ENCODE peak calls at places on chromosomes 16 and 17, in seven cellular contexts. One of them, this sample, is unnamed.

GRCh38 chr16:46908540-46909372 is 24.6 kb downstream of the GPT2 start:
- DNase-seq in HEK293T: peak; percentile 75
- DNase-seq in H1: peak; percentile 27
- DNase-seq in WTC11: peak; percentile 81
- DNase-seq in GM12878: no peak
- DNase-seq in HepG2: peak; percentile 71
- DNase-seq in K562: peak; percentile 78
- DNase-seq in this sample: peak; percentile 57

GRCh38 chr17:77404812-77405581 is 264.2 kb downstream of the SEC14L1 start:
- DNase-seq in HEK293T: no peak
- DNase-seq in K562: no peak
- DNase-seq in GM12878: peak; percentile 60
- DNase-seq in H1: no peak
- DNase-seq in WTC11: no peak
- DNase-seq in HepG2: no peak
- DNase-seq in this sample: no peak

GRCh38 chr17:43848601-43849000 is 1.6 kb downstream of the CD300LG start:
- DNase-seq in WTC11: no peak
- DNase-seq in GM12878: no peak
- DNase-seq in HepG2: no peak
- DNase-seq in K562: no peak
- DNase-seq in HEK293T: no peak
- DNase-seq in H1: no peak
- DNase-seq in this sample: no peak

GRCh38 chr16:19691161-19691850 is 26.7 kb downstream of the KNOP1 start:
- DNase-seq in HEK293T: no peak
- DNase-seq in H1: no peak
- DNase-seq in K562: no peak
- DNase-seq in GM12878: no peak
- DNase-seq in WTC11: no peak
- DNase-seq in HepG2: no peak
- DNase-seq in this sample: no peak

GRCh38 chr17:46136820-46137219 is 56.4 kb downstream of the KANSL1 start:
- DNase-seq in K562: no peak
- DNase-seq in GM12878: no peak
- DNase-seq in H1: no peak
- DNase-seq in HEK293T: no peak
- DNase-seq in HepG2: no peak
- DNase-seq in WTC11: no peak
- DNase-seq in this sample: no peak

GRCh38 chr17:1122681-1123396 is 56.9 kb downstream of the ABR start:
- DNase-seq in HEK293T: peak; percentile 77
- DNase-seq in H1: no peak
- DNase-seq in K562: peak; percentile 69
- DNase-seq in HepG2: peak; percentile 53
- DNase-seq in GM12878: no peak
- DNase-seq in WTC11: peak; percentile 91
- DNase-seq in this sample: peak; percentile 42

GRCh38 chr16:23020084-23020483 is 129.2 kb downstream of the USP31 start:
- DNase-seq in HEK293T: no peak
- DNase-seq in H1: no peak
- DNase-seq in HepG2: no peak
- DNase-seq in WTC11: no peak
- DNase-seq in GM12878: no peak
- DNase-seq in K562: peak; percentile 26
- DNase-seq in this sample: no peak

GRCh38 chr16:88611220-88611821 is 27.1 kb upstream of the IL17C start:
- DNase-seq in WTC11: peak; percentile 68
- DNase-seq in GM12878: no peak
- DNase-seq in K562: no peak
- DNase-seq in HEK293T: no peak
- DNase-seq in HepG2: no peak
- DNase-seq in H1: no peak
- DNase-seq in this sample: no peak

GRCh38 chr17:34246436-34246835 is 8.6 kb upstream of the CCL2 start:
- DNase-seq in K562: no peak
- DNase-seq in GM12878: no peak
- DNase-seq in HepG2: no peak
- DNase-seq in HEK293T: no peak
- DNase-seq in WTC11: no peak
- DNase-seq in H1: no peak
- DNase-seq in this sample: no peak

GRCh38 chr17:61294286-61294685 is 105.4 kb upstream of the TBX2 start:
- DNase-seq in K562: no peak
- DNase-seq in HEK293T: no peak
- DNase-seq in WTC11: no peak
- DNase-seq in HepG2: no peak
- DNase-seq in H1: no peak
- DNase-seq in GM12878: no peak
- DNase-seq in this sample: no peak

GRCh38 chr17:63316100-63316499 is 130.0 kb downstream of the CYB561 start:
- DNase-seq in WTC11: no peak
- DNase-seq in GM12878: no peak
- DNase-seq in H1: no peak
- DNase-seq in K562: peak; percentile 19
- DNase-seq in HEK293T: no peak
- DNase-seq in HepG2: no peak
- DNase-seq in this sample: no peak
- TF ChIP-seq SP1 in WTC11: no peak
- TF ChIP-seq SP1 in GM12878: no peak
- TF ChIP-seq SP1 in H1: no peak
- TF ChIP-seq SP1 in K562: no peak
- TF ChIP-seq SP1 in HEK293T: no peak
- TF ChIP-seq SP1 in HepG2: no peak
- TF ChIP-seq SP1 in this sample: no peak

DNA sequence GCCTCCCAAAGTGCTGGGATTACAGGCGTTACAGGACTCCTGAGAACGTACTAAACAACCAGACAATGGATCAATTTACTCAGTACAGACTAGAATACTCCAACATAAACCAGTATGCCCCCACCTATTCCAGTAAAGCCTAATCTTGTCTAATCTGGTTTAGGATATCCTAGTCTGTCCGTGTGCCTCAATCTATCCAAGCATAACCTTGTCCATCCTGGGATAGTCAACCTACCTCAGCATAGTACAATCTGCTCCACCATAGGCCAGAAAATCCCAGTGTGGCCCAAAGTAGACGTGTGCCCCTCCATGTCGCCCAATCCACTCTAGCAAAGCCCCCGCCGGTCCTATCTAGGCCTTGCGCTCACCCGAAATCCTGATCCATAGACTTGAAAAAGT is 617 bp downstream of the DVL2 start:
- DNase-seq in WTC11: no peak
- DNase-seq in K562: no peak
- DNase-seq in HEK293T: no peak
- DNase-seq in H1: no peak
- DNase-seq in HepG2: no peak
- DNase-seq in GM12878: no peak
- DNase-seq in this sample: no peak
- TF ChIP-seq SP1 in WTC11: no peak
- TF ChIP-seq SP1 in K562: no peak
- TF ChIP-seq SP1 in HEK293T: no peak
- TF ChIP-seq SP1 in H1: no peak
- TF ChIP-seq SP1 in HepG2: no peak
- TF ChIP-seq SP1 in GM12878: no peak
- TF ChIP-seq SP1 in this sample: no peak

GRCh38 chr17:39813631-39814030 is 50.5 kb downstream of the IKZF3 start:
- DNase-seq in WTC11: no peak
- DNase-seq in GM12878: no peak
- DNase-seq in H1: no peak
- DNase-seq in HEK293T: no peak
- DNase-seq in HepG2: no peak
- DNase-seq in K562: no peak
- DNase-seq in this sample: no peak
- TF ChIP-seq SP1 in WTC11: no peak
- TF ChIP-seq SP1 in GM12878: no peak
- TF ChIP-seq SP1 in H1: no peak
- TF ChIP-seq SP1 in HEK293T: no peak
- TF ChIP-seq SP1 in HepG2: no peak
- TF ChIP-seq SP1 in K562: no peak
- TF ChIP-seq SP1 in this sample: no peak

DNA sequence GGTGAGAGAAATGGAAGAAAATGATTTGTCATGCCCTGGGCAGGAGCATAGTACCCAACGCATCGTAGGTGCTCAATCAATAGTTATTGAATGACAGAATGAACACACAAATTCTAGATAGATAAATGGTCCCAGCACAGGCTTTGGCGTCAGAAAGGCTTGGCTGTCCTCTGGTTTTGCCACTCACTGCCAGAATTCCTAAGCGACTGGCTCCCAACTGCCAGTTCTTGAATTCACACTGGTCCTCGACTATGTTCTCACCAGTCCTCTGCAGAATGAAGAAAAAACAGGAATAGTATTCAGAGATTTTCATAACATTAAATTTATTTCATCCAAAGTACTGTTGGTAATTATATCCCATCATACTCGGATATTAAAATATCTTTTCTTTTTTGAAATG is 163.1 kb upstream of the NOL11 start:
- DNase-seq in HepG2: no peak
- DNase-seq in K562: no peak
- DNase-seq in WTC11: no peak
- DNase-seq in HEK293T: no peak
- DNase-seq in H1: no peak
- DNase-seq in GM12878: no peak
- DNase-seq in this sample: no peak
- TF ChIP-seq SP1 in HepG2: no peak
- TF ChIP-seq SP1 in K562: no peak
- TF ChIP-seq SP1 in WTC11: no peak
- TF ChIP-seq SP1 in HEK293T: no peak
- TF ChIP-seq SP1 in H1: no peak
- TF ChIP-seq SP1 in GM12878: no peak
- TF ChIP-seq SP1 in this sample: no peak

This sample was measured in HCT116.